ENCODE peak calls at places on chromosomes 5 and 9, in four cellular contexts. H, M, D and G are unnamed samples.

GRCh38 chr5:148999741-149000140 is 63.1 kb downstream of the SH3TC2 start:
- DNase-seq in H (no peak), M (no peak), D (no peak), G (no peak)

GRCh38 chr9:99072040-99072394 is 32.9 kb upstream of the TGFBR1 start:
- DNase-seq in H (peak; percentile 79), M (no peak), D (no peak), G (no peak)

GRCh38 chr9:4550777-4551476 is 60.7 kb downstream of the SLC1A1 start:
- DNase-seq in H (peak; percentile 36), M (no peak), D (no peak), G (no peak)

GRCh38 chr9:136980669-136981478 is 1.9 kb upstream of the LCNL1 start:
- DNase-seq in H (no peak), M (no peak), D (no peak), G (no peak)

GRCh38 chr9:134597041-134597913 is 44.3 kb upstream of the COL5A1 start:
- DNase-seq in H (peak; percentile 84), M (no peak), D (no peak), G (no peak)

GRCh38 chr5:169272731-169273401 is 28.1 kb downstream of the SLIT3 start:
- DNase-seq in H (no peak), M (peak; percentile 55), D (no peak), G (no peak)

GRCh38 chr9:132546148-132547051 is 36.0 kb upstream of the BARHL1 start:
- DNase-seq in H (peak; percentile 30), M (peak; percentile 33), D (no peak), G (peak; percentile 59)

GRCh38 chr9:111350556-111350955 is 20.5 kb upstream of the OR2K2 start:
- DNase-seq in H (no peak), M (no peak), D (peak; percentile 78), G (no peak)

GRCh38 chr5:134555889-134556311 is 30.4 kb downstream of the JADE2 start:
- DNase-seq in H (peak; percentile 98), M (peak; percentile 94), D (no peak), G (peak; percentile 96)

GRCh38 chr9:87008667-87009066 is 61.4 kb upstream of the GAS1 start:
- DNase-seq in H (no peak), M (no peak), D (no peak), G (no peak)

GRCh38 chr5:170268884-170269283 is 28.7 kb downstream of the LCP2 start:
- DNase-seq in H (no peak), M (no peak), D (no peak), G (no peak)

GRCh38 chr9:93818237-93818636 is 136.9 kb downstream of the BARX1 start:
- DNase-seq in H (no peak), M (no peak), D (no peak), G (no peak)

GRCh38 chr5:139293199-139293503 is 389 bp upstream of the MATR3 start:
- DNase-seq in H (no peak), M (no peak), D (no peak), G (no peak)

GRCh38 chr9:20041717-20042116 is 252.9 kb upstream of the SLC24A2 start:
- DNase-seq in H (no peak), M (no peak), D (no peak), G (no peak)

GRCh38 chr9:81861644-81862043 is 66.6 kb upstream of the SPATA31D4 start:
- DNase-seq in H (peak; percentile 89), M (peak; percentile 29), D (peak; percentile 63), G (no peak)

GRCh38 chr5:144267961-144268513 is 97.4 kb downstream of the KCTD16 start:
- DNase-seq in H (no peak), M (no peak), D (no peak), G (no peak)

GRCh38 chr5:150155258-150156032 is at the start of gene PDGFRB:
- DNase-seq in H (peak; percentile 84), M (peak; percentile 61), D (no peak), G (no peak)

GRCh38 chr9:68416891-68417570 is 60.6 kb downstream of the PGM5 start:
- DNase-seq in H (no peak), M (peak; percentile 15), D (no peak), G (peak; percentile 8)

GRCh38 chr5:83450183-83450839 is 21.2 kb upstream of the VCAN start:
- DNase-seq in H (peak; percentile 25), M (no peak), D (no peak), G (peak; percentile 8)

GRCh38 chr9:101119206-101119819 is 90.8 kb downstream of the PLPPR1 start:
- DNase-seq in H (peak; percentile 20), M (peak; percentile 24), D (no peak), G (peak; percentile 76)

GRCh38 chr9:100848731-100849130 is 179.8 kb upstream of the PLPPR1 start:
- DNase-seq in H (no peak), M (no peak), D (no peak), G (no peak)

GRCh38 chr5:174610968-174611367 is 113.4 kb upstream of the MSX2 start:
- DNase-seq in H (peak; percentile 56), M (no peak), D (no peak), G (peak; percentile 41)

GRCh38 chr5:34660444-34660843 is 4.3 kb downstream of the RAI14 start:
- DNase-seq in H (peak; percentile 95), M (no peak), D (no peak), G (peak; percentile 11)

GRCh38 chr5:119478781-119479180 is 26.5 kb downstream of the HSD17B4 start:
- DNase-seq in H (peak; percentile 5), M (no peak), D (no peak), G (no peak)

GRCh38 chr5:30401479-30402058 is 791.9 kb upstream of the CDH6 start:
- DNase-seq in H (peak; percentile 26), M (peak; percentile 37), D (peak; percentile 40), G (peak; percentile 54)

GRCh38 chr5:34005211-34005610 is 2.6 kb downstream of the AMACR start:
- DNase-seq in H (no peak), M (peak; percentile 92), D (no peak), G (no peak)

GRCh38 chr5:58240286-58240685 is 219.6 kb downstream of the PLK2 start:
- DNase-seq in H (peak; percentile 81), M (no peak), D (peak; percentile 81), G (no peak)

GRCh38 chr9:122552812-122553211 is at the start of gene OR1N2:
- DNase-seq in H (no peak), M (no peak), D (no peak), G (no peak)